ENCODE peak calls at places on chromosomes 11 and 22, in seven cellular contexts. T is activated CD8-positive, alpha-beta memory T cell treated with anti-CD3 and anti-CD28 coated beads, Interleukin-2, amount 10 ng/mL, durations not matched to agents 7 days and 5 days; R is retina; V is naive thymus-derived CD4-positive, alpha-beta T cell; U is CD4-positive, CD25-positive, alpha-beta regulatory T cell; S is Kasumi-1; Y is fibroblast of lung. Q is an unnamed sample.

GRCh38 chr11:11179239-11179638 is 173.8 kb downstream of the CSNK2A3 start:
- DNase-seq in R (no peak), Y (peak), S (no peak), T (no peak), V (no peak), U (no peak), Q (no peak)

GRCh38 chr11:36513965-36514364 is 3.9 kb upstream of the TRAF6 start:
- DNase-seq in V (no peak), S (no peak), T (no peak), R (no peak), U (no peak), Y (no peak), Q (no peak)

GRCh38 chr11:71581826-71582225 is 849 bp downstream of the KRTAP5-11 start:
- DNase-seq in V (no peak), T (no peak), Y (no peak), S (no peak), U (no peak), R (no peak), Q (no peak)

GRCh38 chr11:12280838-12281565 is 96.4 kb upstream of the PARVA start:
- DNase-seq in R (no peak), S (no peak), Y (peak), U (no peak), T (peak), V (no peak), Q (no peak)

GRCh38 chr11:9495780-9496514 is 35.1 kb downstream of the ZNF143 start:
- DNase-seq in R (no peak), U (no peak), T (no peak), Y (no peak), S (no peak), V (no peak), Q (no peak)

GRCh38 chr11:44112083-44112865 is 16.8 kb downstream of the EXT2 start:
- DNase-seq in Y (peak), U (no peak), V (no peak), R (no peak), T (no peak), S (no peak), Q (no peak)

GRCh38 chr22:25018009-25018408 is 65.5 kb downstream of the KIAA1671 start:
- DNase-seq in S (no peak), R (no peak), Y (no peak), U (no peak), V (no peak), T (no peak), Q (no peak)

GRCh38 chr11:7272373-7272772 is 20.7 kb downstream of the SYT9 start:
- DNase-seq in Y (no peak), S (no peak), V (no peak), R (no peak), T (no peak), U (no peak), Q (no peak)

GRCh38 chr11:57283231-57283990 is 41.3 kb downstream of the TNKS1BP1 start:
- DNase-seq in U (no peak), S (no peak), T (no peak), R (no peak), Y (no peak), V (no peak), Q (no peak)

GRCh38 chr22:46090051-46090591 is 60.2 kb upstream of the PPARA start:
- DNase-seq in R (no peak), V (no peak), S (no peak), T (no peak), Y (peak), U (no peak), Q (no peak)